ENCODE peak calls at places on chromosomes 6 and 20, in four cellular contexts. One of them, this sample, is unnamed.

GRCh38 chr20:11755071-11755881 is 162.4 kb upstream of the BTBD3 start:
- DNase-seq in mesendoderm: no peak
- DNase-seq in IMR-90: no peak
- DNase-seq in H1: no peak
- DNase-seq in this sample: no peak

GRCh38 chr6:39790772-39791171 is 1.4 kb upstream of the DAAM2 start:
- DNase-seq in mesendoderm: no peak
- DNase-seq in IMR-90: peak; percentile 68
- DNase-seq in H1: no peak
- DNase-seq in this sample: no peak

GRCh38 chr6:111657146-111657545 is 51.5 kb upstream of the TRAF3IP2 start:
- DNase-seq in mesendoderm: no peak
- DNase-seq in IMR-90: peak; percentile 74
- DNase-seq in H1: no peak
- DNase-seq in this sample: no peak

GRCh38 chr6:160990847-160991410 is 640 bp upstream of the MAP3K4 start:
- DNase-seq in mesendoderm: no peak
- DNase-seq in IMR-90: peak; percentile 13
- DNase-seq in H1: no peak
- DNase-seq in this sample: no peak

GRCh38 chr6:157148391-157149323 is 174.7 kb downstream of the TMEM242 start:
- DNase-seq in mesendoderm: peak; percentile 60
- DNase-seq in IMR-90: peak; percentile 98
- DNase-seq in H1: no peak
- DNase-seq in this sample: no peak

GRCh38 chr6:162344935-162345599 is 382.5 kb downstream of the PRKN start:
- DNase-seq in mesendoderm: no peak
- DNase-seq in IMR-90: no peak
- DNase-seq in H1: no peak
- DNase-seq in this sample: no peak

GRCh38 chr6:113600556-113601339 is 256.4 kb upstream of the MARCKS start:
- DNase-seq in mesendoderm: no peak
- DNase-seq in IMR-90: no peak
- DNase-seq in H1: no peak
- DNase-seq in this sample: no peak

GRCh38 chr20:63744574-63745423 is 5.2 kb downstream of the SLC2A4RG start:
- DNase-seq in mesendoderm: no peak
- DNase-seq in IMR-90: no peak
- DNase-seq in H1: no peak
- DNase-seq in this sample: no peak

GRCh38 chr20:25050501-25051350 is 7.2 kb downstream of the ACSS1 start:
- DNase-seq in mesendoderm: no peak
- DNase-seq in IMR-90: no peak
- DNase-seq in H1: no peak
- DNase-seq in this sample: no peak

GRCh38 chr6:123838612-123839279 is 35.1 kb downstream of the NKAIN2 start:
- DNase-seq in mesendoderm: peak; percentile 6
- DNase-seq in IMR-90: no peak
- DNase-seq in H1: no peak
- DNase-seq in this sample: no peak

GRCh38 chr20:63177785-63178444 is 38.0 kb downstream of the YTHDF1 start:
- DNase-seq in mesendoderm: no peak
- DNase-seq in IMR-90: no peak
- DNase-seq in H1: no peak
- DNase-seq in this sample: no peak

GRCh38 chr6:30955367-30956042 is 14.7 kb downstream of the MUCL3 start:
- DNase-seq in mesendoderm: peak; percentile 65
- DNase-seq in IMR-90: peak; percentile 4
- DNase-seq in H1: peak; percentile 31
- DNase-seq in this sample: peak; percentile 77

GRCh38 chr6:84685983-84686584 is 78.3 kb downstream of the TBX18 start:
- DNase-seq in mesendoderm: peak; percentile 70
- DNase-seq in IMR-90: peak; percentile 16
- DNase-seq in H1: peak; percentile 15
- DNase-seq in this sample: no peak

GRCh38 chr6:99613398-99613704 is 6.7 kb downstream of the PRDM13 start:
- DNase-seq in mesendoderm: peak; percentile 82
- DNase-seq in IMR-90: peak; percentile 18
- DNase-seq in H1: no peak
- DNase-seq in this sample: peak; percentile 84

GRCh38 chr20:63475209-63475608 is 2.8 kb upstream of the KCNQ2 start:
- DNase-seq in mesendoderm: peak; percentile 78
- DNase-seq in IMR-90: peak; percentile 18
- DNase-seq in H1: no peak
- DNase-seq in this sample: peak; percentile 77

GRCh38 chr20:59604770-59605665 is 678 bp downstream of the PHACTR3 start:
- DNase-seq in mesendoderm: peak; percentile 10
- DNase-seq in IMR-90: no peak
- DNase-seq in H1: no peak
- DNase-seq in this sample: peak; percentile 51

GRCh38 chr6:91812596-91813274 is 1225.9 kb upstream of the MAP3K7 start:
- DNase-seq in mesendoderm: no peak
- DNase-seq in IMR-90: peak; percentile 0
- DNase-seq in H1: no peak
- DNase-seq in this sample: no peak

GRCh38 chr6:112931835-112932234 is 584.7 kb downstream of the RFPL4B start:
- DNase-seq in mesendoderm: peak; percentile 41
- DNase-seq in IMR-90: peak; percentile 21
- DNase-seq in H1: no peak
- DNase-seq in this sample: no peak

GRCh38 chr6:32972353-32973143 is 4.2 kb downstream of the BRD2 start:
- DNase-seq in mesendoderm: no peak
- DNase-seq in IMR-90: no peak
- DNase-seq in H1: no peak
- DNase-seq in this sample: no peak

GRCh38 chr6:90458353-90459224 is 128.3 kb downstream of the MAP3K7 start:
- DNase-seq in mesendoderm: no peak
- DNase-seq in IMR-90: no peak
- DNase-seq in H1: no peak
- DNase-seq in this sample: no peak

GRCh38 chr6:99270030-99270429 is 79.4 kb downstream of the FAXC start:
- DNase-seq in mesendoderm: peak; percentile 14
- DNase-seq in IMR-90: no peak
- DNase-seq in H1: no peak
- DNase-seq in this sample: no peak

GRCh38 chr6:44049163-44049988 is 77.9 kb downstream of the MRPL14 start:
- DNase-seq in mesendoderm: no peak
- DNase-seq in IMR-90: peak; percentile 62
- DNase-seq in H1: no peak
- DNase-seq in this sample: no peak

GRCh38 chr6:72374864-72375263 is 247.0 kb upstream of the KCNQ5 start:
- DNase-seq in mesendoderm: peak; percentile 23
- DNase-seq in IMR-90: peak; percentile 12
- DNase-seq in H1: no peak
- DNase-seq in this sample: peak; percentile 42

GRCh38 chr6:7911345-7911725 is 747 bp upstream of the TXNDC5 start:
- DNase-seq in mesendoderm: peak; percentile 21
- DNase-seq in IMR-90: no peak
- DNase-seq in H1: no peak
- DNase-seq in this sample: no peak

GRCh38 chr6:54892831-54893230 is 46.3 kb downstream of the FAM83B start:
- DNase-seq in mesendoderm: peak; percentile 42
- DNase-seq in IMR-90: peak; percentile 96
- DNase-seq in H1: no peak
- DNase-seq in this sample: no peak

GRCh38 chr6:128981716-128982115 is 98.8 kb downstream of the LAMA2 start:
- DNase-seq in mesendoderm: peak; percentile 33
- DNase-seq in IMR-90: no peak
- DNase-seq in H1: no peak
- DNase-seq in this sample: no peak

GRCh38 chr20:20932156-20932555 is 174.0 kb downstream of the LINC00237 start:
- DNase-seq in mesendoderm: no peak
- DNase-seq in IMR-90: no peak
- DNase-seq in H1: no peak
- DNase-seq in this sample: no peak

GRCh38 chr20:52481443-52481842 is 289.9 kb upstream of the ZFP64 start:
- DNase-seq in mesendoderm: no peak
- DNase-seq in IMR-90: peak; percentile 50
- DNase-seq in H1: no peak
- DNase-seq in this sample: no peak

GRCh38 chr20:51462566-51463276 is 79.8 kb downstream of the NFATC2 start:
- DNase-seq in mesendoderm: no peak
- DNase-seq in IMR-90: peak; percentile 80
- DNase-seq in H1: no peak
- DNase-seq in this sample: no peak

GRCh38 chr6:143596857-143597256 is 80.9 kb upstream of the PHACTR2 start:
- DNase-seq in mesendoderm: peak; percentile 51
- DNase-seq in IMR-90: peak; percentile 71
- DNase-seq in H1: no peak
- DNase-seq in this sample: no peak

GRCh38 chr6:43966806-43967575 is 160.3 kb downstream of the MRPL14 start:
- DNase-seq in mesendoderm: no peak
- DNase-seq in IMR-90: no peak
- DNase-seq in H1: no peak
- DNase-seq in this sample: peak; percentile 18

GRCh38 chr20:24614341-24614740 is 144.9 kb downstream of the SYNDIG1 start:
- DNase-seq in mesendoderm: no peak
- DNase-seq in IMR-90: no peak
- DNase-seq in H1: no peak
- DNase-seq in this sample: no peak

GRCh38 chr6:163554663-163555062 is 140.1 kb downstream of the QKI start:
- DNase-seq in mesendoderm: peak; percentile 73
- DNase-seq in IMR-90: peak; percentile 34
- DNase-seq in H1: no peak
- DNase-seq in this sample: peak; percentile 61

GRCh38 chr6:137909533-137909932 is 42.5 kb downstream of the TNFAIP3 start:
- DNase-seq in mesendoderm: no peak
- DNase-seq in IMR-90: no peak
- DNase-seq in H1: no peak
- DNase-seq in this sample: no peak

GRCh38 chr20:4613718-4614620 is 107.7 kb upstream of the PRND start:
- DNase-seq in mesendoderm: peak; percentile 82
- DNase-seq in IMR-90: no peak
- DNase-seq in H1: no peak
- DNase-seq in this sample: peak; percentile 57

GRCh38 chr20:44649976-44650375 is 1.5 kb downstream of the ADA start:
- DNase-seq in mesendoderm: no peak
- DNase-seq in IMR-90: no peak
- DNase-seq in H1: no peak
- DNase-seq in this sample: no peak

GRCh38 chr6:110562316-110562915 is 86.0 kb upstream of the SLC22A16 start:
- DNase-seq in mesendoderm: no peak
- DNase-seq in IMR-90: no peak
- DNase-seq in H1: no peak
- DNase-seq in this sample: no peak

DNA sequence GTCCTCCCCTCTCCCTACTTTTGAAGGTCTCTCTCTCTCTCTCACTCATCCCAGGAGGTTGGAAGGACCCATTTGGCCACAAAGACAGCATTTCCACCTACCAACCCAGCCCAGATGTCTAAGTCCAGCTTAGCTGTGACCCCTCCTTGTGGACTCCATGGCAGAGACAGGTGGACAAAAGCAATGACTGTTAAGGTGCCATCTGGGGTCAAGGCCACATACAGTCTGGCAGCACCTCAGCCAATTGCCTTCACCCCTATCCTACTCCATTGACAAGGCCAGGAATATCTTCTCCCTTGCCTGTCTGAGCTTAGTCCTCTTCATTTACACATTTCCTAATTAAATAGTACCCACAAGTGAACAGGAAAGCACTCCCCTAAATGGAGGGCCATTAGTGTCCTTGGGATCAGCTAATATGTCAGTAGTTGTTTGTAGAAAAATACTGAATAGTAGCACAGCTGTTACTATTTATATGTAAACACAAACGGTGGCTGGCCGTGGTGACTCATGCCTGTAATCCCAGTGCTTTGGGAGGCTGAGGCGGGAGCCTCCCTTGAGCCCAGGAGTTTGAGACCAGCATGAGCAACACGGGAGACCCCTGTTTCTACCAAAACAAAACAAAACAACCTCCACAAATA is 28.8 kb downstream of the GCM1 start:
- DNase-seq in mesendoderm: peak; percentile 77
- DNase-seq in IMR-90: peak; percentile 58
- DNase-seq in H1: peak; percentile 29
- DNase-seq in this sample: peak; percentile 84
- H2BK120ac ChIP-seq in mesendoderm: no peak overlapping the region
- H2BK120ac ChIP-seq in IMR-90: no peak overlapping the region
- H2BK120ac ChIP-seq in H1: peak overlapping the region; percentile 8
- H2BK120ac ChIP-seq in this sample: no peak overlapping the region

GRCh38 chr20:23066772-23067171 is 17.3 kb upstream of the THBD start:
- DNase-seq in mesendoderm: no peak
- DNase-seq in IMR-90: no peak
- DNase-seq in H1: no peak
- DNase-seq in this sample: no peak
- H3K56ac ChIP-seq in mesendoderm: no peak overlapping the region
- H3K56ac ChIP-seq in IMR-90: no peak overlapping the region
- H3K56ac ChIP-seq in H1: no peak overlapping the region
- H3K56ac ChIP-seq in this sample: no peak overlapping the region

DNA sequence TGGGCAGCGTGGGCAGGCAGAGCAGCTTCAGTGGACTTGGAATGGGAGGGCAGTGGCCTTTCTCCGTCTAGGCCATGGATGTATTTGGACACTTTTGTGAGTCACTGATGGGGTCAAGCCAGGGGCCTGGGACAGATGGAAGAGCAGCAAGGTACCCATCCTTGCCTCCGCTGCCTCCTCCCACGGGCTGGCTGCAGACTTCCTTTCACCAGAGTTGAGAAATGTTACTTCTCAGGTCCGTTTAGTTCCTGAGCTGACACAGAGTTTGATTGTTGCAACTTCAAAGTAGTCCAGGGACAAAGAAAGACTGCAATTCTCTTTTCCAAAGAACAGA is 18.6 kb downstream of the CST8 start:
- DNase-seq in mesendoderm: no peak
- DNase-seq in IMR-90: no peak
- DNase-seq in H1: no peak
- DNase-seq in this sample: no peak
- H4K8ac ChIP-seq in mesendoderm: no peak overlapping the region
- H4K8ac ChIP-seq in IMR-90: no peak overlapping the region
- H4K8ac ChIP-seq in H1: no peak overlapping the region
- H4K8ac ChIP-seq in this sample: no peak overlapping the region

GRCh38 chr6:106104476-106104875 is 18.3 kb downstream of the PRDM1 start:
- DNase-seq in mesendoderm: no peak
- DNase-seq in IMR-90: no peak
- DNase-seq in H1: no peak
- DNase-seq in this sample: no peak

GRCh38 chr6:106103728-106104109 is 17.6 kb downstream of the PRDM1 start:
- DNase-seq in mesendoderm: peak; percentile 59
- DNase-seq in IMR-90: no peak
- DNase-seq in H1: no peak
- DNase-seq in this sample: no peak

GRCh38 chr6:106105493-106105892 is 19.4 kb downstream of the PRDM1 start:
- DNase-seq in mesendoderm: no peak
- DNase-seq in IMR-90: no peak
- DNase-seq in H1: no peak
- DNase-seq in this sample: no peak

GRCh38 chr6:106106276-106107042 is 20.3 kb downstream of the PRDM1 start:
- DNase-seq in mesendoderm: no peak
- DNase-seq in IMR-90: no peak
- DNase-seq in H1: no peak
- DNase-seq in this sample: no peak

DNA sequence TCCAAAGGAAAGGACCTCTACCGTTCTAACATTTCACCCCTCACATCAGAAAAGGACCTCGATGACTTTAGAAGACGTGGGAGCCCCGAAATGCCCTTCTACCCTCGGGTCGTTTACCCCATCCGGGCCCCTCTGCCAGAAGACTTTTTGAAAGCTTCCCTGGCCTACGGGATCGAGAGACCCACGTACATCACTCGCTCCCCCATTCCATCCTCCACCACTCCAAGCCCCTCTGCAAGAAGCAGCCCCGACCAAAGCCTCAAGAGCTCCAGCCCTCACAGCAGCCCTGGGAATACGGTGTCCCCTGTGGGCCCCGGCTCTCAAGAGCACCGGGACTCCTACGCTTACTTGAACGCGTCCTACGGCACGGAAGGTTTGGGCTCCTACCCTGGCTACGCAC is 18.8 kb downstream of the PRDM1 start:
- DNase-seq in mesendoderm: no peak
- DNase-seq in IMR-90: no peak
- DNase-seq in H1: no peak
- DNase-seq in this sample: no peak
- H2BK120ac ChIP-seq in mesendoderm: no peak overlapping the region
- H2BK120ac ChIP-seq in IMR-90: no peak overlapping the region
- H2BK120ac ChIP-seq in H1: no peak overlapping the region
- H2BK120ac ChIP-seq in this sample: no peak overlapping the region

This sample was measured in H9.